ENCODE peak calls at places on chromosomes 11 and 22, in five cellular contexts. One of them, this sample, is unnamed.

GRCh38 chr11:86214710-86215109 is 29.8 kb upstream of the EED start:
- DNase-seq in neural progenitor cell: no peak
- DNase-seq in left lung: no peak
- DNase-seq in psoas muscle: no peak
- DNase-seq in HCT116: no peak
- DNase-seq in this sample: no peak

GRCh38 chr11:58060939-58061672 is 30.4 kb downstream of the OR6Q1 start:
- DNase-seq in HCT116: no peak
- DNase-seq in psoas muscle: no peak
- DNase-seq in neural progenitor cell: peak; percentile 21
- DNase-seq in left lung: no peak
- DNase-seq in this sample: peak; percentile 22

GRCh38 chr11:67238894-67239794 is 27.1 kb upstream of the GRK2 start:
- DNase-seq in left lung: no peak
- DNase-seq in neural progenitor cell: peak; percentile 47
- DNase-seq in psoas muscle: no peak
- DNase-seq in HCT116: no peak
- DNase-seq in this sample: peak; percentile 46

GRCh38 chr22:35977136-35977535 is 51.5 kb downstream of the RBFOX2 start:
- DNase-seq in psoas muscle: no peak
- DNase-seq in left lung: no peak
- DNase-seq in neural progenitor cell: no peak
- DNase-seq in HCT116: no peak
- DNase-seq in this sample: no peak

GRCh38 chr11:119641991-119642745 is 86.8 kb downstream of the NECTIN1 start:
- DNase-seq in neural progenitor cell: peak; percentile 51
- DNase-seq in left lung: no peak
- DNase-seq in HCT116: peak; percentile 4
- DNase-seq in psoas muscle: no peak
- DNase-seq in this sample: peak; percentile 91

GRCh38 chr22:23115369-23115768 is 26.4 kb downstream of the RSPH14 start:
- DNase-seq in left lung: no peak
- DNase-seq in psoas muscle: no peak
- DNase-seq in neural progenitor cell: no peak
- DNase-seq in HCT116: no peak
- DNase-seq in this sample: no peak

GRCh38 chr11:76348348-76348747 is 32.6 kb downstream of the THAP12 start:
- DNase-seq in HCT116: no peak
- DNase-seq in neural progenitor cell: no peak
- DNase-seq in left lung: no peak
- DNase-seq in psoas muscle: no peak
- DNase-seq in this sample: no peak

GRCh38 chr11:75347781-75348613 is 3.5 kb downstream of the ARRB1 start:
- DNase-seq in HCT116: no peak
- DNase-seq in psoas muscle: no peak
- DNase-seq in neural progenitor cell: no peak
- DNase-seq in left lung: no peak
- DNase-seq in this sample: peak; percentile 33

GRCh38 chr11:109133159-109133558 is 288.8 kb upstream of the C11orf87 start:
- DNase-seq in psoas muscle: no peak
- DNase-seq in neural progenitor cell: no peak
- DNase-seq in left lung: no peak
- DNase-seq in HCT116: no peak
- DNase-seq in this sample: no peak

GRCh38 chr11:38835986-38836385 is 2237.9 kb upstream of the RAG2 start:
- DNase-seq in HCT116: no peak
- DNase-seq in left lung: no peak
- DNase-seq in psoas muscle: no peak
- DNase-seq in neural progenitor cell: peak; percentile 11
- DNase-seq in this sample: no peak

GRCh38 chr22:27220349-27220748 is 563.0 kb downstream of the MIAT start:
- DNase-seq in psoas muscle: peak; percentile 27
- DNase-seq in neural progenitor cell: no peak
- DNase-seq in HCT116: no peak
- DNase-seq in left lung: no peak
- DNase-seq in this sample: no peak

GRCh38 chr11:95933594-95933993 is 9.7 kb upstream of the MTMR2 start:
- DNase-seq in psoas muscle: no peak
- DNase-seq in neural progenitor cell: no peak
- DNase-seq in HCT116: no peak
- DNase-seq in left lung: no peak
- DNase-seq in this sample: no peak

GRCh38 chr22:41128606-41129005 is 36.2 kb downstream of the EP300 start:
- DNase-seq in HCT116: no peak
- DNase-seq in left lung: no peak
- DNase-seq in neural progenitor cell: no peak
- DNase-seq in psoas muscle: no peak
- DNase-seq in this sample: no peak

GRCh38 chr22:22376352-22376706 is 131.7 kb downstream of the VPREB1 start:
- DNase-seq in left lung: no peak
- DNase-seq in HCT116: no peak
- DNase-seq in psoas muscle: no peak
- DNase-seq in neural progenitor cell: no peak
- DNase-seq in this sample: no peak

GRCh38 chr11:102047305-102047924 is at the start of gene CFAP300:
- DNase-seq in psoas muscle: peak; percentile 91
- DNase-seq in neural progenitor cell: peak; percentile 82
- DNase-seq in left lung: peak; percentile 87
- DNase-seq in HCT116: no peak
- DNase-seq in this sample: peak; percentile 89

GRCh38 chr11:76267563-76267962 is 61.3 kb upstream of the WNT11 start:
- DNase-seq in HCT116: no peak
- DNase-seq in neural progenitor cell: no peak
- DNase-seq in left lung: no peak
- DNase-seq in psoas muscle: no peak
- DNase-seq in this sample: no peak

GRCh38 chr22:45893516-45893915 is 83.4 kb downstream of the WNT7B start:
- DNase-seq in left lung: no peak
- DNase-seq in HCT116: no peak
- DNase-seq in neural progenitor cell: no peak
- DNase-seq in psoas muscle: no peak
- DNase-seq in this sample: no peak

GRCh38 chr22:41308054-41308453 is 6.7 kb downstream of the ZC3H7B start:
- DNase-seq in neural progenitor cell: no peak
- DNase-seq in HCT116: no peak
- DNase-seq in left lung: no peak
- DNase-seq in psoas muscle: peak; percentile 40
- DNase-seq in this sample: no peak

DNA sequence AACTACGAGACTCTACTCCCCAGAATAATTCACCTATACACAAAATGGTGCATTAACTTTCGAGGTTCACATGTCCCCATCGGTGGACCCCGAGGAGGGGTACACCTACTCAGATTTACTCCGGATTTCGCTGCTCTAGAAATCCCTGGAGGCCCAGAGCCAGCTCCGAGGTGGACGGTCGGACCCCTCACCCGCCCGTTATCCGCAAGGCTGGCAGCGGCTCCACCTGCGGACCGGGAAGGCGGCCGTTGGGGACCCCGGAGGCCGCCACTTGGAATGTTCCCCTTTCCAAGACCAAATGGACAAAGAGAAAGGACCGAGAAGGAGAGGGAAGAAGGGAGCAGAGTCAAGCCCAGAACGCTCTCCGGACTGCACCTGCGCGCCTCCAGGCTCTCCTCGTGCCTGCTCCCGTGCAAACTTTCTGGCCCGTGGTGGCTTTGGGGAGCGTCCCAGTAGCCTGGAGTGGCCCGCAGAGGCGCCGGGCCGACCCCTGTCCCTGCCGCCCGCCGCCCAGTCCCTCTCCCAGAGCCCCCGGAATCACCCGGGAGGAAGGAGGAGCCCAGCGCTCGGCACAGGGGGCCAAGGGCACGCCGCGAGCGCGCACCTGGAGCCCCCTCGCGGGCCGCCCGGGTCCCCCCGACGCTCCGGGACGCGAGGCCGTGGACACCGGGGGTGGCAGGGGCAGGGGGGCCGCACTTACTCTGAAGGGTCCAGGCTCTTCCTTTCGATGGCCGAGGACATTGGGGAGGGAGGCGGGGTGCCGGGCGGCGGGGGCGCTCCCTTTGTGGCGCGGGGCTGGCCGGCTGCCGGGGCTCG is 23.0 kb downstream of the LMO2 start:
- DNase-seq in left lung: no peak
- DNase-seq in neural progenitor cell: peak; percentile 54
- DNase-seq in HCT116: no peak
- DNase-seq in psoas muscle: no peak
- DNase-seq in this sample: peak; percentile 76
- H3K27me3 ChIP-seq in left lung: peaks cover 32% of the 10 kb centered on the region
- H3K27me3 ChIP-seq in neural progenitor cell: peaks cover 99% of the 10 kb centered on the region
- H3K27me3 ChIP-seq in HCT116: peaks cover 11% of the 10 kb centered on the region
- H3K27me3 ChIP-seq in psoas muscle: no peaks in the 10 kb centered on the region
- H3K27me3 ChIP-seq in this sample: peaks cover 45% of the 10 kb centered on the region

DNA sequence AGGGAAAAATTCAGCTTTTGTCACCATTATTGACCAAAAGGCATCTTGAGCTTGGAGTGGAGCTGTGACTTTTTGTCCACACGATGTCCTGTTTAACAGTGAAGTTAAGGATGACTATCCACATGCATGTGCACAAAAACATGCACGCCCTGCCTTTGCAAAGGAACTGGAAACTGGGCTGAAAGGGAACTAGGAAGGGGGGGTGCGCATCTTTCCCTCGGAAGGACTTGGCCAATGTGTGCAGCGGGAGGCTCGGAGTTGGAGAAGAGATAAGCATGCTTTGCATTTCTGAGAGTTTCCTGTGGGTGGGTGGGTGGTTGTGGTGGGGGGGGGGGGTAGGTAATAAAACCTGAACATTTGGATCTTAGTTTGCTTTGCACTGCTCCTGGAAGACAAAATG is 421 bp upstream of the KIRREL3 start:
- DNase-seq in neural progenitor cell: peak; percentile 34
- DNase-seq in HCT116: no peak
- DNase-seq in psoas muscle: no peak
- DNase-seq in left lung: no peak
- DNase-seq in this sample: peak; percentile 48
- H3K27me3 ChIP-seq in neural progenitor cell: peaks cover 86% of the 10 kb centered on the region
- H3K27me3 ChIP-seq in HCT116: no peaks in the 10 kb centered on the region
- H3K27me3 ChIP-seq in psoas muscle: peaks cover 81% of the 10 kb centered on the region
- H3K27me3 ChIP-seq in left lung: peaks cover 99% of the 10 kb centered on the region
- H3K27me3 ChIP-seq in this sample: peaks cover 64% of the 10 kb centered on the region

DNA sequence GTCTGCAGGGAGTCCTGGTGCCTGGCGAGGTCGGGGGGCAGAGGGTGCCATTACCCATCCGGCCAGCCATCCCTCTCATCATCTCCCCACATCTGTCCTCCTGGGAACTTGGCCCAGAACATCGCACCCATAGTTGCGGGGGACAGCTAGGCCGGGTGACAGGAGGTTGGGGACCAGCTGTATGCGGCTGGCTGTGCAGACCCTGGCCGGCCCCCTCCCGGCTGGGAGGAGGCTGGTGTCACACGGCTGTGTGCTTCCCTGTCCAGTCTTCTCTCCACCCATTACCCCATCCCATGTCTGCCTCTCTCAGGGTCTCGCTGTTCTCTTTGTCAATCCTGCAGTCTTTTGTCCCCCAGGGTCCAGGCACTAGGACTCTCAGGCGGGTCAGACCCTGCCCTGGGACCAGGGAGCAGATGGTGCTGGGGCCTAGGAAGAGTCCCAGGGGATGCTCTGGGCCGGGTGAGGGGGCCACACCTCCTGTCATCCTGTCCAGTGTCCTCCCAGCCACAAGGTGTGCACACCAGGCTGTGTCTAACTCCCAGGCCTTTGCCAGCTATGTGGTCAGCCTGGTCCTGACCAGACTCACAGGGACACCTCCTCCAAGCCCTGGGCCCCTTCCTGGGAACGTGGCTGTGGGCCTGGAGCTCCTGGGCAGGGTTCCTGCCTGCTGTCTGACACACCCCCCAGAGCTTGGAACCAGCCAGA is 6.4 kb upstream of the TBX1 start:
- DNase-seq in psoas muscle: no peak
- DNase-seq in left lung: no peak
- DNase-seq in HCT116: no peak
- DNase-seq in neural progenitor cell: no peak
- DNase-seq in this sample: no peak
- H3K27me3 ChIP-seq in psoas muscle: peaks cover 28% of the 10 kb centered on the region
- H3K27me3 ChIP-seq in left lung: peaks cover 94% of the 10 kb centered on the region
- H3K27me3 ChIP-seq in HCT116: no peaks in the 10 kb centered on the region
- H3K27me3 ChIP-seq in neural progenitor cell: peaks cover 83% of the 10 kb centered on the region
- H3K27me3 ChIP-seq in this sample: peaks cover 64% of the 10 kb centered on the region

DNA sequence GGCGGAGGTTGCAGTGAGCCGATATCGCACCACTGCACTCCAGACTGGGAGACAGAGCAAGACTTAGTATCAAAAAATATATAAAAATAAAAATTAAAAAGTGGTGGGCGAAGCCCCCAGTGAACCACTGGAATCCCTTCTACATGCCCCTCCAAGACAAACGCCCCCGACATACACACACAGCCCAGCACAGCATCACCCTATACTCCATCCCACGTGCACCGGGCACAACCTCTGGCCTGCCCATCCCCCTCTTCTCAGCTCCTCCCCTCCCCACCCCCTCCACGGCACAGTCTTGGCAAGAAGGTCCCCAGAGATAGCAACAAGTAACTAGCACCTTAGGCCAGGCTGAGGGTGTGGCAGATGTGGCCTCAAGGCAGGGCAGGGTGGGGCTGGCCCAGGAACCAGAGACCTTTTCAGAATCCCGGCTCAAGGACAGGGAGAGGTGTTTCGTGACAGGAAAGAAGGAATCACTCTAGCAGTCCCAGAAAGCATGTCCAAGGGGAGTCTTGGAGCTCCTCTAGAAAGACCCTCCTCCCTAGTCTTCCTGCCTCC is 54.2 kb downstream of the CYTH4 start:
- DNase-seq in psoas muscle: no peak
- DNase-seq in HCT116: no peak
- DNase-seq in left lung: no peak
- DNase-seq in neural progenitor cell: no peak
- DNase-seq in this sample: no peak
- H3K27me3 ChIP-seq in psoas muscle: peaks cover 77% of the 10 kb centered on the region
- H3K27me3 ChIP-seq in HCT116: no peaks in the 10 kb centered on the region
- H3K27me3 ChIP-seq in left lung: peaks cover 90% of the 10 kb centered on the region
- H3K27me3 ChIP-seq in neural progenitor cell: peaks cover 35% of the 10 kb centered on the region
- H3K27me3 ChIP-seq in this sample: peaks cover 25% of the 10 kb centered on the region

GRCh38 chr11:129374081-129374992 is 1.3 kb upstream of the BARX2 start:
- DNase-seq in neural progenitor cell: peak; percentile 58
- DNase-seq in left lung: no peak
- DNase-seq in psoas muscle: peak; percentile 17
- DNase-seq in HCT116: no peak
- DNase-seq in this sample: peak; percentile 78
- H3K27me3 ChIP-seq in neural progenitor cell: peaks cover 100% of the 10 kb centered on the region
- H3K27me3 ChIP-seq in left lung: peaks cover 100% of the 10 kb centered on the region
- H3K27me3 ChIP-seq in psoas muscle: peaks cover 98% of the 10 kb centered on the region
- H3K27me3 ChIP-seq in HCT116: peaks cover 61% of the 10 kb centered on the region
- H3K27me3 ChIP-seq in this sample: peaks cover 80% of the 10 kb centered on the region

GRCh38 chr11:34405079-34405858 is 33.5 kb upstream of the CAT start:
- DNase-seq in left lung: no peak
- DNase-seq in HCT116: no peak
- DNase-seq in neural progenitor cell: no peak
- DNase-seq in psoas muscle: no peak
- DNase-seq in this sample: no peak
- H3K27me3 ChIP-seq in left lung: no peaks in the 10 kb centered on the region
- H3K27me3 ChIP-seq in HCT116: no peaks in the 10 kb centered on the region
- H3K27me3 ChIP-seq in neural progenitor cell: no peaks in the 10 kb centered on the region
- H3K27me3 ChIP-seq in psoas muscle: no peaks in the 10 kb centered on the region
- H3K27me3 ChIP-seq in this sample: no peaks in the 10 kb centered on the region

DNA sequence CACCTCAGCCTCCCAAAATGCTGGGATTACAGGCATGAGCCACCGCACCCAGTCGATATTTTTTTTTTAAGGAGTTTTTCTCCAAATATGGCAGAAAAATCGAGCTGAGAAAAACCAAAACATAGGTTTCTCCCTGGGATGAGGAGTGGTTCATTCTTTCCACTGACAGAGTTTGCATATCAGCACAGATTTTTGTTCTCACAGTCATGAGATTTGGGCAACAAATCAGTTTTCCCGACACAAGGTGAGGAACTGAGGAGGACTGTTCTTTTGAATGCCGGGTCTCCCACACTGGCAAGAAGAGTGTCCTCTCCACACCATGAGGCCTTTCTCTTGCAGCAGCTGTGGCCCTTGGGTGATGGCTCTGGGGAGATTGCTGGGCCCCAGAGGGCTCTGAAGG is 3.8 kb upstream of the EHD1 start:
- DNase-seq in neural progenitor cell: no peak
- DNase-seq in HCT116: no peak
- DNase-seq in psoas muscle: no peak
- DNase-seq in left lung: no peak
- DNase-seq in this sample: no peak
- H3K27me3 ChIP-seq in neural progenitor cell: no peaks in the 10 kb centered on the region
- H3K27me3 ChIP-seq in HCT116: no peaks in the 10 kb centered on the region
- H3K27me3 ChIP-seq in psoas muscle: no peaks in the 10 kb centered on the region
- H3K27me3 ChIP-seq in left lung: no peaks in the 10 kb centered on the region
- H3K27me3 ChIP-seq in this sample: peaks cover 2% of the 10 kb centered on the region

This sample was measured in H7.